ENCODE peak calls at places on chromosomes 5 and 9, in seven cellular contexts. One of them, this sample, is unnamed.

GRCh38 chr9:73579823-73580222 is 428.2 kb downstream of the ANXA1 start:
- DNase-seq in adipocyte: no peak
- DNase-seq in CD8-positive, alpha-beta memory T cell: no peak
- DNase-seq in fibroblast of lung: peak
- DNase-seq in breast epithelium: no peak
- DNase-seq in NT2/D1: no peak
- DNase-seq in astrocyte of the spinal cord: no peak
- DNase-seq in this sample: no peak

GRCh38 chr5:133783481-133783880 is 171.1 kb upstream of the FSTL4 start:
- DNase-seq in fibroblast of lung: peak
- DNase-seq in NT2/D1: no peak
- DNase-seq in CD8-positive, alpha-beta memory T cell: no peak
- DNase-seq in astrocyte of the spinal cord: no peak
- DNase-seq in adipocyte: no peak
- DNase-seq in breast epithelium: no peak
- DNase-seq in this sample: no peak

GRCh38 chr5:67355135-67355729 is 158.6 kb upstream of the CD180 start:
- DNase-seq in astrocyte of the spinal cord: no peak
- DNase-seq in adipocyte: no peak
- DNase-seq in fibroblast of lung: no peak
- DNase-seq in NT2/D1: no peak
- DNase-seq in CD8-positive, alpha-beta memory T cell: no peak
- DNase-seq in breast epithelium: no peak
- DNase-seq in this sample: no peak

GRCh38 chr5:22058620-22059019 is 794.5 kb downstream of the CDH12 start:
- DNase-seq in adipocyte: no peak
- DNase-seq in fibroblast of lung: no peak
- DNase-seq in breast epithelium: no peak
- DNase-seq in astrocyte of the spinal cord: no peak
- DNase-seq in NT2/D1: no peak
- DNase-seq in CD8-positive, alpha-beta memory T cell: no peak
- DNase-seq in this sample: no peak

GRCh38 chr5:148687427-148687826 is 33.1 kb upstream of the HTR4 start:
- DNase-seq in fibroblast of lung: peak
- DNase-seq in breast epithelium: no peak
- DNase-seq in adipocyte: no peak
- DNase-seq in CD8-positive, alpha-beta memory T cell: no peak
- DNase-seq in NT2/D1: peak
- DNase-seq in astrocyte of the spinal cord: peak
- DNase-seq in this sample: peak

GRCh38 chr5:39076757-39077475 is 2.7 kb upstream of the RICTOR start:
- DNase-seq in breast epithelium: no peak
- DNase-seq in NT2/D1: no peak
- DNase-seq in astrocyte of the spinal cord: peak
- DNase-seq in fibroblast of lung: peak
- DNase-seq in adipocyte: peak
- DNase-seq in CD8-positive, alpha-beta memory T cell: no peak
- DNase-seq in this sample: no peak

GRCh38 chr9:33202552-33203300 is 35.6 kb upstream of the B4GALT1 start:
- DNase-seq in NT2/D1: no peak
- DNase-seq in fibroblast of lung: peak
- DNase-seq in CD8-positive, alpha-beta memory T cell: peak
- DNase-seq in astrocyte of the spinal cord: peak
- DNase-seq in breast epithelium: no peak
- DNase-seq in adipocyte: peak
- DNase-seq in this sample: peak

GRCh38 chr5:68285857-68286611 is 70.5 kb downstream of the PIK3R1 start:
- DNase-seq in CD8-positive, alpha-beta memory T cell: peak
- DNase-seq in fibroblast of lung: peak
- DNase-seq in breast epithelium: no peak
- DNase-seq in astrocyte of the spinal cord: peak
- DNase-seq in adipocyte: peak
- DNase-seq in NT2/D1: no peak
- DNase-seq in this sample: no peak

GRCh38 chr9:84374516-84374915 is 34.0 kb upstream of the SLC28A3 start:
- DNase-seq in astrocyte of the spinal cord: no peak
- DNase-seq in breast epithelium: no peak
- DNase-seq in adipocyte: no peak
- DNase-seq in CD8-positive, alpha-beta memory T cell: no peak
- DNase-seq in fibroblast of lung: no peak
- DNase-seq in NT2/D1: no peak
- DNase-seq in this sample: no peak

GRCh38 chr5:98433022-98433421 is 340.4 kb upstream of the RGMB start:
- DNase-seq in fibroblast of lung: no peak
- DNase-seq in NT2/D1: no peak
- DNase-seq in breast epithelium: no peak
- DNase-seq in astrocyte of the spinal cord: no peak
- DNase-seq in CD8-positive, alpha-beta memory T cell: no peak
- DNase-seq in adipocyte: no peak
- DNase-seq in this sample: no peak

GRCh38 chr5:69492391-69493234 is at the start of gene OCLN:
- DNase-seq in fibroblast of lung: peak
- DNase-seq in adipocyte: peak
- DNase-seq in NT2/D1: peak
- DNase-seq in breast epithelium: peak
- DNase-seq in CD8-positive, alpha-beta memory T cell: no peak
- DNase-seq in astrocyte of the spinal cord: no peak
- DNase-seq in this sample: peak

GRCh38 chr5:133245191-133246052 is 193.6 kb downstream of the HSPA4 start:
- DNase-seq in NT2/D1: peak
- DNase-seq in fibroblast of lung: peak
- DNase-seq in CD8-positive, alpha-beta memory T cell: no peak
- DNase-seq in adipocyte: peak
- DNase-seq in astrocyte of the spinal cord: peak
- DNase-seq in breast epithelium: no peak
- DNase-seq in this sample: no peak

GRCh38 chr9:114057161-114057560 is 20.9 kb downstream of the AMBP start:
- DNase-seq in astrocyte of the spinal cord: no peak
- DNase-seq in adipocyte: no peak
- DNase-seq in fibroblast of lung: no peak
- DNase-seq in breast epithelium: no peak
- DNase-seq in NT2/D1: no peak
- DNase-seq in CD8-positive, alpha-beta memory T cell: no peak
- DNase-seq in this sample: no peak

GRCh38 chr5:122715095-122715494 is 59.8 kb upstream of the SNX2 start:
- DNase-seq in NT2/D1: no peak
- DNase-seq in astrocyte of the spinal cord: no peak
- DNase-seq in fibroblast of lung: peak
- DNase-seq in adipocyte: peak
- DNase-seq in CD8-positive, alpha-beta memory T cell: no peak
- DNase-seq in breast epithelium: no peak
- DNase-seq in this sample: no peak

GRCh38 chr5:57784106-57784505 is 301.5 kb upstream of the ACTBL2 start:
- DNase-seq in astrocyte of the spinal cord: no peak
- DNase-seq in fibroblast of lung: peak
- DNase-seq in CD8-positive, alpha-beta memory T cell: no peak
- DNase-seq in adipocyte: peak
- DNase-seq in NT2/D1: no peak
- DNase-seq in breast epithelium: no peak
- DNase-seq in this sample: no peak

GRCh38 chr9:21836437-21837161 is 34.2 kb downstream of the MTAP start:
- DNase-seq in fibroblast of lung: peak
- DNase-seq in NT2/D1: no peak
- DNase-seq in CD8-positive, alpha-beta memory T cell: no peak
- DNase-seq in astrocyte of the spinal cord: peak
- DNase-seq in breast epithelium: no peak
- DNase-seq in adipocyte: peak
- DNase-seq in this sample: no peak

GRCh38 chr5:54547711-54548250 is 30.2 kb downstream of the SNX18 start:
- DNase-seq in NT2/D1: no peak
- DNase-seq in fibroblast of lung: peak
- DNase-seq in astrocyte of the spinal cord: peak
- DNase-seq in CD8-positive, alpha-beta memory T cell: no peak
- DNase-seq in adipocyte: peak
- DNase-seq in breast epithelium: no peak
- DNase-seq in this sample: no peak

GRCh38 chr5:83001788-83002381 is 75.3 kb downstream of the TMEM167A start:
- DNase-seq in CD8-positive, alpha-beta memory T cell: no peak
- DNase-seq in NT2/D1: no peak
- DNase-seq in fibroblast of lung: no peak
- DNase-seq in adipocyte: no peak
- DNase-seq in astrocyte of the spinal cord: no peak
- DNase-seq in breast epithelium: no peak
- DNase-seq in this sample: no peak

GRCh38 chr5:157481666-157482065 is 21.7 kb downstream of the NIPAL4 start:
- DNase-seq in adipocyte: no peak
- DNase-seq in CD8-positive, alpha-beta memory T cell: no peak
- DNase-seq in NT2/D1: no peak
- DNase-seq in fibroblast of lung: no peak
- DNase-seq in breast epithelium: no peak
- DNase-seq in astrocyte of the spinal cord: no peak
- DNase-seq in this sample: no peak

GRCh38 chr5:74148321-74148720 is 492.2 kb downstream of the ENC1 start:
- DNase-seq in CD8-positive, alpha-beta memory T cell: no peak
- DNase-seq in astrocyte of the spinal cord: no peak
- DNase-seq in adipocyte: no peak
- DNase-seq in breast epithelium: no peak
- DNase-seq in fibroblast of lung: no peak
- DNase-seq in NT2/D1: no peak
- DNase-seq in this sample: no peak
- H3K4me3 ChIP-seq in CD8-positive, alpha-beta memory T cell: no peak
- H3K4me3 ChIP-seq in astrocyte of the spinal cord: no peak
- H3K4me3 ChIP-seq in adipocyte: no peak
- H3K4me3 ChIP-seq in breast epithelium: no peak
- H3K4me3 ChIP-seq in fibroblast of lung: no peak
- H3K4me3 ChIP-seq in NT2/D1: no peak
- H3K4me3 ChIP-seq in this sample: no peak

GRCh38 chr5:1551426-1551825 is 27.7 kb upstream of the LPCAT1 start:
- DNase-seq in CD8-positive, alpha-beta memory T cell: no peak
- DNase-seq in astrocyte of the spinal cord: no peak
- DNase-seq in fibroblast of lung: no peak
- DNase-seq in breast epithelium: no peak
- DNase-seq in adipocyte: no peak
- DNase-seq in NT2/D1: no peak
- DNase-seq in this sample: no peak

GRCh38 chr5:1553642-1554409 is 30.1 kb upstream of the LPCAT1 start:
- DNase-seq in breast epithelium: no peak
- DNase-seq in astrocyte of the spinal cord: no peak
- DNase-seq in fibroblast of lung: no peak
- DNase-seq in CD8-positive, alpha-beta memory T cell: no peak
- DNase-seq in NT2/D1: no peak
- DNase-seq in adipocyte: no peak
- DNase-seq in this sample: no peak

GRCh38 chr5:1552469-1553255 is 28.9 kb upstream of the LPCAT1 start:
- DNase-seq in fibroblast of lung: peak
- DNase-seq in NT2/D1: no peak
- DNase-seq in CD8-positive, alpha-beta memory T cell: no peak
- DNase-seq in adipocyte: peak
- DNase-seq in astrocyte of the spinal cord: no peak
- DNase-seq in breast epithelium: no peak
- DNase-seq in this sample: no peak

GRCh38 chr5:1550287-1551076 is 26.7 kb upstream of the LPCAT1 start:
- DNase-seq in CD8-positive, alpha-beta memory T cell: no peak
- DNase-seq in adipocyte: no peak
- DNase-seq in fibroblast of lung: no peak
- DNase-seq in breast epithelium: no peak
- DNase-seq in astrocyte of the spinal cord: no peak
- DNase-seq in NT2/D1: no peak
- DNase-seq in this sample: no peak

GRCh38 chr5:1551913-1552312 is 28.2 kb upstream of the LPCAT1 start:
- DNase-seq in breast epithelium: no peak
- DNase-seq in astrocyte of the spinal cord: no peak
- DNase-seq in CD8-positive, alpha-beta memory T cell: no peak
- DNase-seq in adipocyte: no peak
- DNase-seq in NT2/D1: no peak
- DNase-seq in fibroblast of lung: peak
- DNase-seq in this sample: no peak
- H3K4me3 ChIP-seq in breast epithelium: no peak
- H3K4me3 ChIP-seq in astrocyte of the spinal cord: no peak
- H3K4me3 ChIP-seq in CD8-positive, alpha-beta memory T cell: no peak
- H3K4me3 ChIP-seq in adipocyte: no peak
- H3K4me3 ChIP-seq in NT2/D1: no peak
- H3K4me3 ChIP-seq in fibroblast of lung: no peak
- H3K4me3 ChIP-seq in this sample: no peak

DNA sequence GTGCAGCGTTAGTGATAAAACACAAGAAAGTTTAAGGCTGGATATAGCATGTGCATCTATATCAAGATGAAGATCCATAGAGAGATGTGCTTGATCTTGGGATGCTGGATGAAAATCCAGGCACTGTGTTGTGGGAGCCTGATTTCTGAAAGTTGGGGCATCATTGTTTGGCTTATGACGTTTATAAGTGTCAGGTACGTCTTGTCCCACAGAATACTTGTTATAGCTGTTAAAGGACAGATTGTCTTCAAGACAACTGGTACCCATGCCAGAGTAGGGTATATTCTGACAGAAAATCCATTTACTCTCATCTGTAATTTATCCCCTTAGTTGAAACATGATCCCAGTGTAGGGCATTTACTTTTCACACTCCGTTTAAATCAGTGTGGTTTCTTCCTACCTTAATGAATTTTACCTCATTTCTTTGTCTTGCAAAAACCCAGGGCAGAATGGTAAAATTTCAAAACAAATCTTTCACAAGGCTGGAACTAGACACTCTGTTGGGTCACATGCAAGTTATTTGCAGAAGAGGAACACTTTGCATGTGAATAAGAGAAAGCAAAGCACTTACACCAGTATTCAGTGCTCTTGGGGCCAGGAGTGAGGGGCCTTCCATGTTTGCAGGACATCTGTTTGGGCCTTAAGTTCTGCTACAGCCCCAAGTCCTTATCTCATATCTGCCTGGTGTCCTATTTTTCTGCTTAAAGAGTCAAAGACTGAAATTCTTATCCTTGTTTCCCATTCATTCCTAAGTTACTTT is 73.3 kb downstream of the GHR start:
- DNase-seq in breast epithelium: no peak
- DNase-seq in fibroblast of lung: no peak
- DNase-seq in adipocyte: no peak
- DNase-seq in CD8-positive, alpha-beta memory T cell: no peak
- DNase-seq in astrocyte of the spinal cord: no peak
- DNase-seq in NT2/D1: no peak
- DNase-seq in this sample: no peak
- H3K4me3 ChIP-seq in breast epithelium: no peak
- H3K4me3 ChIP-seq in fibroblast of lung: no peak
- H3K4me3 ChIP-seq in adipocyte: peak
- H3K4me3 ChIP-seq in CD8-positive, alpha-beta memory T cell: no peak
- H3K4me3 ChIP-seq in astrocyte of the spinal cord: no peak
- H3K4me3 ChIP-seq in NT2/D1: no peak
- H3K4me3 ChIP-seq in this sample: no peak

GRCh38 chr9:124292696-124293593 is 35.2 kb downstream of the NEK6 start:
- DNase-seq in fibroblast of lung: peak
- DNase-seq in astrocyte of the spinal cord: no peak
- DNase-seq in NT2/D1: no peak
- DNase-seq in adipocyte: no peak
- DNase-seq in CD8-positive, alpha-beta memory T cell: no peak
- DNase-seq in breast epithelium: no peak
- DNase-seq in this sample: no peak

GRCh38 chr9:124291801-124292396 is 34.1 kb downstream of the NEK6 start:
- DNase-seq in breast epithelium: no peak
- DNase-seq in NT2/D1: no peak
- DNase-seq in astrocyte of the spinal cord: no peak
- DNase-seq in CD8-positive, alpha-beta memory T cell: peak
- DNase-seq in adipocyte: peak
- DNase-seq in fibroblast of lung: no peak
- DNase-seq in this sample: no peak

GRCh38 chr9:124293712-124294504 is 36.2 kb downstream of the NEK6 start:
- DNase-seq in breast epithelium: no peak
- DNase-seq in NT2/D1: no peak
- DNase-seq in astrocyte of the spinal cord: no peak
- DNase-seq in CD8-positive, alpha-beta memory T cell: no peak
- DNase-seq in adipocyte: peak
- DNase-seq in fibroblast of lung: no peak
- DNase-seq in this sample: peak

GRCh38 chr9:124290053-124290581 is 32.4 kb downstream of the NEK6 start:
- DNase-seq in breast epithelium: no peak
- DNase-seq in adipocyte: no peak
- DNase-seq in fibroblast of lung: no peak
- DNase-seq in astrocyte of the spinal cord: no peak
- DNase-seq in CD8-positive, alpha-beta memory T cell: no peak
- DNase-seq in NT2/D1: no peak
- DNase-seq in this sample: no peak

GRCh38 chr9:124290743-124291554 is 33.2 kb downstream of the NEK6 start:
- DNase-seq in astrocyte of the spinal cord: no peak
- DNase-seq in NT2/D1: no peak
- DNase-seq in CD8-positive, alpha-beta memory T cell: no peak
- DNase-seq in fibroblast of lung: peak
- DNase-seq in breast epithelium: no peak
- DNase-seq in adipocyte: no peak
- DNase-seq in this sample: no peak
- H3K4me3 ChIP-seq in astrocyte of the spinal cord: no peak
- H3K4me3 ChIP-seq in NT2/D1: no peak
- H3K4me3 ChIP-seq in CD8-positive, alpha-beta memory T cell: no peak
- H3K4me3 ChIP-seq in fibroblast of lung: no peak
- H3K4me3 ChIP-seq in breast epithelium: no peak
- H3K4me3 ChIP-seq in adipocyte: no peak
- H3K4me3 ChIP-seq in this sample: no peak

This sample was measured in HL-60.